ENCODE peak calls at places on chromosomes 5 and 9, in four cellular contexts. L is fibroblast of lung, H is heart right ventricle, C is BJ. F is an unnamed sample.

GRCh38 chr5:67268233-67269011 is 71.8 kb upstream of the CD180 start:
- DNase-seq in L (peak; percentile 91), H (peak; percentile 61), C (peak; percentile 86), F (peak; percentile 99)

GRCh38 chr5:102561894-102562760 is 63.3 kb upstream of the SLCO6A1 start:
- DNase-seq in L (no peak), H (peak; percentile 11), C (no peak), F (peak; percentile 21)

GRCh38 chr9:105243015-105243686 is 1.3 kb upstream of the SLC44A1 start:
- DNase-seq in L (peak; percentile 93), H (no peak), C (peak; percentile 93), F (peak; percentile 74)

GRCh38 chr9:133779516-133780403 is 41.6 kb upstream of the SARDH start:
- DNase-seq in L (no peak), H (peak; percentile 5), C (no peak), F (no peak)

GRCh38 chr9:136014928-136015633 is 53.9 kb upstream of the UBAC1 start:
- DNase-seq in L (no peak), H (peak; percentile 12), C (no peak), F (no peak)

GRCh38 chr9:16870606-16871357 is at the start of gene BNC2:
- DNase-seq in L (peak; percentile 68), H (peak; percentile 47), C (no peak), F (peak; percentile 71)

GRCh38 chr5:83731638-83732037 is 11.0 kb upstream of the HAPLN1 start:
- DNase-seq in L (no peak), H (no peak), C (no peak), F (no peak)

GRCh38 chr9:92966518-92966800 is 19.1 kb downstream of the FGD3 start:
- DNase-seq in L (no peak), H (no peak), C (no peak), F (no peak)

GRCh38 chr9:4147476-4148214 is 152.2 kb downstream of the GLIS3 start:
- DNase-seq in L (peak; percentile 46), H (no peak), C (no peak), F (no peak)

GRCh38 chr5:134374234-134374633 is 2.9 kb downstream of the UBE2B start:
- DNase-seq in L (no peak), H (no peak), C (no peak), F (peak; percentile 19)

GRCh38 chr5:171571663-171572062 is 152.2 kb downstream of the FGF18 start:
- DNase-seq in L (peak; percentile 65), H (no peak), C (no peak), F (peak; percentile 36)

GRCh38 chr5:134141346-134142050 is 27.0 kb downstream of the TCF7 start:
- DNase-seq in L (no peak), H (no peak), C (no peak), F (no peak)

GRCh38 chr9:96553070-96553469 is 66.6 kb downstream of the CDC14B start:
- DNase-seq in L (peak; percentile 88), H (no peak), C (peak; percentile 71), F (peak; percentile 61)

DNA sequence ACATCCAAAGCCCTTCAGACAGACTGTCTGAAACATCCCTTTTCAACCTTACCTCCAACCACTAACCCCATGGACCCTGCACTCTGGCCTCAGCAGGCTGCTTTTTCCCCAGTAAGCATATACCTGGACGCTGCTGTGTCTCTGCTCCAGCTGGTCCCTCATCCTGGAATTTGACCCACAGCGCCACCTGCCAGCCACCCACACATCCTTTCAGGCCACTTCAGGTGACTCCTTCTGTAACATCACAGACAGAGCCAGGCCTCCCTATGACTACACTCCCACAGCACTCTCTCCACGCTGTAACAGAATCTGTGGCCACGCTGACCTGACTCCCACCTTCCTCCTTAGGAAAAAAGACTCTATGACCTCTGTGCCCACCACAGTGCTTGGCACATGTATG is 3.4 kb downstream of the MGAT1 start:
- DNase-seq in L (no peak), H (no peak), C (no peak), F (no peak)
- TF ChIP-seq CTCF in L (no peak), H (no peak), C (no peak), F (peak; percentile 20)

GRCh38 chr5:16791036-16791705 is 144.9 kb downstream of the MYO10 start:
- DNase-seq in L (peak; percentile 69), H (no peak), C (no peak), F (peak; percentile 83)

GRCh38 chr5:16788957-16789356 is 147.1 kb downstream of the MYO10 start:
- DNase-seq in L (no peak), H (no peak), C (no peak), F (no peak)

GRCh38 chr5:16797949-16798348 is 138.1 kb downstream of the MYO10 start:
- DNase-seq in L (peak; percentile 30), H (no peak), C (no peak), F (no peak)

GRCh38 chr5:16792278-16793275 is 143.5 kb downstream of the MYO10 start:
- DNase-seq in L (no peak), H (no peak), C (no peak), F (no peak)

GRCh38 chr5:16794381-16794913 is 141.6 kb downstream of the MYO10 start:
- DNase-seq in L (no peak), H (no peak), C (no peak), F (no peak)
- H3K4me3 ChIP-seq in L (no peak overlapping the region), H (no peak overlapping the region), C (no peak overlapping the region), F (no peak overlapping the region)

DNA sequence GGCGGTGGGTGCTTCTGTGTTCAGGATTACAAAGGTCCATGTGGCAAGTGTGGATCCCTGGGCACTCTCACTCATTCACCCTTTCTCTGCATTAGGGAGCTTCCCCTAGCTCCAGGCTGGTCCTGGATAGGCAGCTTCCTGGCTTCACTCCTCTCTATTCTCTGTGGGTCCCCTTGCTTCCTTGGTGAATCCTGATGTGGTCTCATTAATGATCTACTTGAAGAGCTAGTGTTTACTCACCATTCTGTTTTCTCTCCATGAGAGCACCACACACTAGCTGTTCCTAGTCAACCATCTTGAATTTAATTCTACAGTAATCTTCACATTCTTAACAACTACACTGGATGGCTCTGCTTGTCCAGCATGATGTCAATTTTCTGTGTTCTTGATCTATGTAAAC is 90.0 kb upstream of the PLPPR1 start:
- DNase-seq in L (no peak), H (no peak), C (no peak), F (no peak)
- TF ChIP-seq CTCF in L (no peak), H (no peak), C (no peak), F (no peak)

DNA sequence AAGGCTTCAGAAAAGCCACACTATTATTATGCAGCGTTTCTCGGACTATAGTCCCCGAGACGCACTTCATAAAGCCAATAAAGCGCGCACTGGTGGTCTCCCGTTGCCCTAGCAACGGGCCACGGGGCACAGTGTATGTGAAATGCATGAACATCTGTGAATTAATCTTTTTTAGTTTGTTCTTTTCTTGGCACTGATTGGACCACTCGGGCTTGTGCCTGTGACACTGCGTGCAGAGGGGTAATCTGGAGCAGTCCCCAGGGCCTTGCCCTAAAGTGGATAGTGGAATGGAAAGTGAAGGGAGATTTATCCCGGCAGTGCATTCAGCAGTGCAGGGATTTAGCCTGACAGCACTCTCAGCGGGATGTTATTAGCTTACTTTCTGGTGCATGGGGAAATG is 92.1 kb downstream of the TLE4 start:
- DNase-seq in L (no peak), H (no peak), C (no peak), F (no peak)
- H3K4me3 ChIP-seq in L (no peak overlapping the region), H (peak overlapping the region; percentile 18), C (no peak overlapping the region), F (no peak overlapping the region)

GRCh38 chr5:35924950-35925722 is 13.3 kb downstream of the CAPSL start:
- DNase-seq in L (peak; percentile 65), H (peak; percentile 45), C (peak; percentile 15), F (peak; percentile 52)
- TF ChIP-seq CTCF in L (peak; percentile 77), H (peak; percentile 61), C (peak; percentile 88), F (peak; percentile 56)

DNA sequence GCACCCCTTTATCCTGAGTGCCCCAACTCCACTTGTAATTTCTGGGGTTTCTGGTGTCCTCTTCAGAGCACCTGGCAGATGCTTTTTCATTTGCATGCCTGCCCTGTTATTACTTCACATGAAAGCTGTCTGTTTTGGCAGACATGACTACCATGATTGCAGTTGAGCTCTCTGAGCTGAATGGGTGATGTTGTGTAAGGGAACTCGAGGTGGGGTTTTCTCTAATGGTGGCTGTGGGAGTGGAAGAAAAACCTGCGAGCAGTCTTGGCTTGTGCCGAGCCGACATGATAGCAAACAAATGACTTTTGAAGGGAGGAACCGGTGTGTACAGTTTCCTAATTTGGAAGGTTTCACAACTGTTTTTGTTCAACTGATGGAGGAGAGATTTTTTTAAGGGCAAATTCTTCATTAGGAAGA is 196.2 kb downstream of the AOPEP start:
- DNase-seq in L (no peak), H (no peak), C (no peak), F (peak; percentile 80)
- H3K4me3 ChIP-seq in L (peak overlapping the region; percentile 27), H (no peak overlapping the region), C (no peak overlapping the region), F (no peak overlapping the region)

DNA sequence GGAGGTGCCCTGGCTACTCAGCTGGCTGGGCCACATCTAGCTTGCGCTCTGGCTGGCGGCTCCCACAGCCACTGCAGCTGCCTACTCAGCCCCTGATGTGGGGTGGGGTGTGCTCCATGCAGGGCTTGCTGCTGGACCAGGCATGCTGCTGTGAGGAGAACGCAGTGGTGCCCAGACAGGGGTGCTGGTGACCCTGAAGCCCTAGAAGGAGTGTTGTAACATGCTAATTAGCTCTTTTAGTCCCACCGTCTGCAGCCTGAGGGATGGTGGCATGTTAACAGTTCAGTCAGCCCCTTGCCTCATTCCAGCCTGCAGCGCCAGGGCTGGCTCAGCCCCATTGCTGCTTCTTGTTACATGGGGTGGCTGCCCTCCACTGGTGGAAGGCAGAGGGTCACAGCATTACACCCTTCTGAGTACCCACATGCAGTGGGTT is 642.3 kb downstream of the DMRTA1 start:
- DNase-seq in L (no peak), H (no peak), C (no peak), F (no peak)
- TF ChIP-seq CTCF in L (no peak), H (no peak), C (no peak), F (no peak)

GRCh38 chr9:12797037-12797436 is 22.2 kb downstream of the LURAP1L start:
- DNase-seq in L (no peak), H (no peak), C (no peak), F (no peak)

GRCh38 chr9:12798066-12798770 is 23.4 kb downstream of the LURAP1L start:
- DNase-seq in L (no peak), H (no peak), C (no peak), F (no peak)

DNA sequence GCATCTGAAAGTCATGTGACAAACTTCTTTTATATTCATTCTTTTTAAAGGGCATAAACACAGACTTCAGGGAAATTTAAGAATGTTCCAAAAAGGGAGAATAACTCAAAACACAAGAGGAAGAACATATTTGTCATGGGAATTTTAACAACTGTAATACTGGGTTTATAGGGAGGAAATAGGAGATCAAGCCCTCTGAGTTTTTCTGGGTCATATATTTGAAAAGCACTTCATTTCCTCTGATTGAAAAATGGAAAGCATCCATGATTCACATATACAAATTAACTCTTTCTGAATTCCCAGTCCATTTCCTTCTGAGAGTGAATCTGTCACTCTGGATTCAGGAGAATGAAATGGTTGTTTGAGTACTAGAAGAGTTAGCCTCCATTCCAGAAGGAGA is 26.8 kb downstream of the LURAP1L start:
- DNase-seq in L (no peak), H (no peak), C (no peak), F (no peak)
- H3K4me3 ChIP-seq in L (no peak overlapping the region), H (no peak overlapping the region), C (no peak overlapping the region), F (no peak overlapping the region)

GRCh38 chr9:36637491-36638270 is 65.0 kb downstream of the MELK start:
- DNase-seq in L (no peak), H (no peak), C (no peak), F (peak; percentile 35)

GRCh38 chr9:36632892-36633291 is 60.2 kb downstream of the MELK start:
- DNase-seq in L (peak; percentile 21), H (no peak), C (no peak), F (peak; percentile 67)
- TF ChIP-seq CTCF in L (peak; percentile 36), H (peak; percentile 53), C (peak; percentile 63), F (peak; percentile 62)

F was measured in fibroblast of pulmonary artery.